ENCODE peak calls at places on chromosomes 16 and 17, in seven cellular contexts. V is spleen, E is prostate gland, O is GM12878, J is right lobe of liver, R is ovary, K is A549. G is an unnamed sample.

GRCh38 chr17:62925267-62925836 is 40.7 kb upstream of the TANC2 start:
- DNase-seq in K (no peak), J (no peak), R (no peak), V (no peak), O (no peak), E (no peak), G (no peak)

GRCh38 chr17:38731526-38732294 is 1.6 kb downstream of the CISD3 start:
- DNase-seq in R (no peak), V (no peak), J (peak; percentile 45), E (peak; percentile 51), O (no peak), K (no peak), G (no peak)

GRCh38 chr16:88340755-88341150 is 42.0 kb upstream of the ZNF469 start:
- DNase-seq in R (no peak), K (no peak), J (peak; percentile 46), E (no peak), O (no peak), V (no peak), G (no peak)

GRCh38 chr16:89895482-89896250 is 22.3 kb downstream of the TCF25 start:
- DNase-seq in E (no peak), V (no peak), K (no peak), O (no peak), R (no peak), J (no peak), G (no peak)

GRCh38 chr16:81582655-81583441 is 138.2 kb downstream of the CMIP start:
- DNase-seq in K (peak; percentile 58), O (no peak), V (no peak), J (no peak), R (no peak), E (no peak), G (no peak)

GRCh38 chr16:57985204-57986121 is 14.5 kb upstream of the CNGB1 start:
- DNase-seq in V (peak; percentile 75), K (no peak), O (no peak), J (no peak), R (no peak), E (no peak), G (peak; percentile 36)

GRCh38 chr16:48576927-48577326 is 33.1 kb downstream of the N4BP1 start:
- DNase-seq in J (no peak), K (peak; percentile 11), E (no peak), V (no peak), R (no peak), O (no peak), G (no peak)

GRCh38 chr17:57966875-57967274 is 11.7 kb upstream of the CUEDC1 start:
- DNase-seq in V (no peak), E (no peak), R (no peak), O (no peak), J (no peak), K (no peak), G (no peak)

GRCh38 chr16:52770828-52771227 is 223.9 kb upstream of the TOX3 start:
- DNase-seq in J (no peak), E (no peak), O (no peak), K (no peak), V (no peak), R (no peak), G (no peak)

GRCh38 chr16:10782628-10783027 is 36.0 kb downstream of the TVP23A start:
- DNase-seq in J (no peak), E (no peak), O (no peak), K (no peak), V (no peak), R (no peak), G (no peak)

GRCh38 chr16:48592839-48593429 is 17.0 kb downstream of the N4BP1 start:
- DNase-seq in V (no peak), O (no peak), J (no peak), R (no peak), K (peak; percentile 51), E (no peak), G (no peak)

GRCh38 chr17:75364078-75364477 is 41.4 kb downstream of the GRB2 start:
- DNase-seq in V (no peak), K (no peak), E (no peak), O (no peak), R (no peak), J (no peak), G (no peak)

GRCh38 chr16:28058839-28059589 is 4.5 kb downstream of the GSG1L start:
- DNase-seq in O (no peak), J (no peak), K (no peak), E (no peak), V (peak; percentile 64), R (no peak), G (no peak)

GRCh38 chr17:36824678-36825091 is 112.6 kb upstream of the LHX1 start:
- DNase-seq in J (no peak), E (no peak), R (no peak), K (peak; percentile 46), V (peak; percentile 53), O (no peak), G (no peak)

GRCh38 chr16:11692651-11693050 is 24.4 kb downstream of the SNN start:
- DNase-seq in E (no peak), J (no peak), V (no peak), O (no peak), K (no peak), R (no peak), G (no peak)

GRCh38 chr17:66949501-66949900 is 15.0 kb upstream of the CACNG4 start:
- DNase-seq in E (no peak), V (peak; percentile 24), O (no peak), R (no peak), J (no peak), K (no peak), G (peak; percentile 51)
- H3K27ac ChIP-seq in E (no peak overlapping the region), V (no peak overlapping the region), O (no peak overlapping the region), R (no peak overlapping the region), J (no peak overlapping the region), K (no peak overlapping the region), G (no peak overlapping the region)

GRCh38 chr17:49495842-49496182 is 719 bp downstream of the NGFR start:
- DNase-seq in E (no peak), R (no peak), O (no peak), J (no peak), K (no peak), V (no peak), G (no peak)

GRCh38 chr17:49496866-49497146 is 1.7 kb downstream of the NGFR start:
- DNase-seq in J (no peak), K (no peak), V (no peak), O (no peak), E (no peak), R (no peak), G (no peak)

GRCh38 chr17:49494399-49494798 is 694 bp upstream of the NGFR start:
- DNase-seq in K (no peak), O (no peak), V (no peak), J (no peak), E (no peak), R (no peak), G (no peak)

GRCh38 chr17:49496183-49496865 is 1.2 kb downstream of the NGFR start:
- DNase-seq in O (no peak), J (peak; percentile 74), R (peak; percentile 72), K (peak; percentile 72), E (peak; percentile 76), V (peak; percentile 95), G (peak; percentile 77)

DNA sequence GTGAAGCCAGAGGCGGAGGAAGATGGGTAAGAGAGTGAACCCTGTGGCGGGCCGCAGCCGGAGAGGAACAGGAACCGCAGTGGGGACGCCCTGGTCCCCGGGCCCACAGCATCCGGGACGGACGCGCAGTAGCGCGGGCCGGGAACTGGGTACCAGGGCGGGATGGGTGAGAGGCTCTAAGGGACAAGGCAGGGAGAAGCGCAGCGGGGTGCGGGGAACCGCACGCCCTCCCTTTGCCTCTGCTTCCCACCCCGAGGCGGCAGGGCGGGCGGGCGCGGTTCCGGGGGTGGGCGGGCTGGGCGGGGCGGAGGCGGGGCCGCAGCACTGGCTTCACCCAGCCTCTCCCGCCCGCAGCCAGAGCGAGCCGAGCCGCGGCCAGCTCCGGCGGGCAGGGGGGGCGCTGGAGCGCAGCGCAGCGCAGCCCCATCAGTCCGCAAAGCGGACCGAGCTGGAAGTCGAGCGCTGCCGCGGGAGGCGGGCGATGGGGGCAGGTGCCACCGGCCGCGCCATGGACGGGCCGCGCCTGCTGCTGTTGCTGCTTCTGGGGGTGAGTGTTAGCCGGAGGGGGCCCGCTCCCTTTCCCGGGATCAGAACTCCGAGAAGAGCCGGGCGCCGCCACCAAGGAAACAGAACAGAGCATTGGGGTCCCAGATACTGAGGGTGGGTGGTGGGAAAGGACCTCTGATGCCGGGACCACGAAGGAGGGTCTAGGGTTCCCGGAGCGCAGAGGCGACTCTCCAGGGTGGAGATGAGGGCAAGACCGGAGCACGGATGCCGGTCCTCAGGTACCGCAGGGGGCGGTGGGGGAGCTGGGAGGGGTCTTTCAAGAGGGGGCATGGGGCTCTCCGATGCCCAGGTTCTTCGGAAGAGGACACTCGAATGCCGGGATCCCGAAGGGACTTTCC is at the start of gene NGFR:
- DNase-seq in O (no peak), J (no peak), V (peak; percentile 87), R (peak; percentile 48), E (no peak), K (no peak), G (peak; percentile 29)
- TF ChIP-seq POLR2A in O (peak; percentile 67), J (peak; percentile 46), V (peak; percentile 20), R (peak; percentile 47), E (peak; percentile 92), K (peak; percentile 83), G (no peak)

GRCh38 chr16:55369151-55369550 is 45.1 kb downstream of the IRX6 start:
- DNase-seq in V (no peak), K (no peak), E (peak; percentile 12), R (no peak), J (no peak), O (no peak), G (peak; percentile 52)

GRCh38 chr16:55368205-55368604 is 44.2 kb downstream of the IRX6 start:
- DNase-seq in E (no peak), R (no peak), O (no peak), J (no peak), V (no peak), K (no peak), G (no peak)

GRCh38 chr16:55373489-55373832 is 49.5 kb downstream of the IRX6 start:
- DNase-seq in O (no peak), R (no peak), E (no peak), J (no peak), V (no peak), K (no peak), G (no peak)

GRCh38 chr16:55372792-55373488 is 48.9 kb downstream of the IRX6 start:
- DNase-seq in V (no peak), O (no peak), R (peak; percentile 34), E (no peak), K (no peak), J (no peak), G (no peak)

DNA sequence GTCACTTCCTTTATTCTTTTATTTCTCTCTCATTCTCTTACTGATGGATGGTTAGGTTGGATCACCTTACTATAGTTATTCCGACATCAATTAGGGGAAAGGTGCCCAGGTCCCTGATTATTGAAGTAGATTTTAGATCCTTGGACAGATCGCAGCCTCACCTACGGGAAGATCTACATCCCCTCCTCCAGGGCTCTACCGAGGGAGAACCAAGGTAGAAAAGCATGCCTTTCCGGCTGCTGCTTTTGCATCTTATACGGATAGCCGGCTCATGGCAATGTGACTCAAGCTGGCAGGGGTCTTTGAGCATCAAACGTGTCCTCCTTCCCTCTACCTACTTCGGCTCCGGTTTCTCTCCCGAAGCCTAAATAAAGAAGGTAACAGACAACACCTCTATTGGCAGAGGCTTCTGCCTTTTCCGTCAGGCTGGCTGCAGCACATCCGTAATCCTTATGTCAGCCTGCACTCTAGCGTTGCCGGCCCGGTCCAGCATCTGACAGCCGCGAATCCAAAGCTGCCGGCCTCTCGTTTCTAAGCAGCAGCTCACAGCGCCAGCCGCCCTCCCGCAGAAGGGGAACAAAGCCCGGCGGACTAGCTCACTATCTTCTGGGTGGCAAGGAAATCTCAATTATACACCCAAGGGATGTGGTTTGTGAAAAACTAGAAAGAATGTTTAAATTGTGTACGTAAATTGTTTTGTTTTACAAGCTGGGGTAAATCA is 46.9 kb downstream of the IRX6 start:
- DNase-seq in O (no peak), V (peak; percentile 77), R (peak; percentile 55), K (peak; percentile 32), J (peak; percentile 59), E (peak; percentile 60), G (peak; percentile 72)
- TF ChIP-seq CTCF in O (no peak), V (no peak), R (no peak), K (peak; percentile 23), J (no peak), E (peak; percentile 59), G (peak; percentile 25)

GRCh38 chr17:77422104-77422782 is 281.5 kb downstream of the SEC14L1 start:
- DNase-seq in K (peak; percentile 57), J (no peak), V (no peak), R (no peak), O (no peak), E (no peak), G (peak; percentile 95)
- H3K27ac ChIP-seq in K (peak overlapping the region; percentile 95), J (peak overlapping the region; percentile 74), V (peak overlapping the region; percentile 82), R (peak overlapping the region; percentile 87), O (no peak overlapping the region), E (peak overlapping the region; percentile 80), G (peak overlapping the region; percentile 82)